ENCODE peak calls at places on chromosomes 11 and 22, in four cellular contexts. W is pancreas, P is mucosa of descending colon, F is ovary. O is an unnamed sample.

GRCh38 chr22:24985824-24986214 is 33.3 kb downstream of the KIAA1671 start:
- DNase-seq in P (no peak), W (no peak), F (peak; percentile 57), O (peak; percentile 73)

GRCh38 chr22:31436132-31436531 is 36.7 kb downstream of the DRG1 start:
- DNase-seq in P (no peak), F (no peak), W (no peak), O (no peak)

GRCh38 chr11:30107899-30108298 is 91.1 kb upstream of the KCNA4 start:
- DNase-seq in F (no peak), P (no peak), W (no peak), O (no peak)

GRCh38 chr22:41175546-41175945 is 29.6 kb upstream of the L3MBTL2 start:
- DNase-seq in W (no peak), F (no peak), P (no peak), O (no peak)

GRCh38 chr11:72013765-72014711 is 15.3 kb downstream of the IL18BP start:
- DNase-seq in F (no peak), P (no peak), W (no peak), O (peak; percentile 66)

GRCh38 chr11:95522871-95523270 is 266.7 kb downstream of the FAM76B start:
- DNase-seq in F (no peak), W (no peak), P (no peak), O (no peak)

GRCh38 chr11:36688892-36689291 is 90.9 kb upstream of the RAG2 start:
- DNase-seq in P (no peak), F (no peak), W (no peak), O (no peak)

GRCh38 chr11:112033902-112034301 is 8.7 kb downstream of the DLAT start:
- DNase-seq in P (no peak), F (no peak), W (no peak), O (no peak)

GRCh38 chr11:66316849-66317251 is at the start of gene CD248:
- DNase-seq in F (peak; percentile 85), W (no peak), P (peak; percentile 58), O (peak; percentile 84)

GRCh38 chr11:19743622-19744021 is 31.0 kb downstream of the NAV2 start:
- DNase-seq in F (no peak), W (no peak), P (no peak), O (no peak)

GRCh38 chr11:74754507-74755255 is 6.0 kb downstream of the RNF169 start:
- DNase-seq in P (no peak), W (no peak), F (no peak), O (no peak)

GRCh38 chr11:27356624-27357222 is 6.3 kb downstream of the CCDC34 start:
- DNase-seq in P (no peak), F (no peak), W (no peak), O (no peak)

GRCh38 chr11:75768112-75768908 is at the start of gene DGAT2:
- DNase-seq in P (peak; percentile 86), F (peak; percentile 70), W (peak; percentile 70), O (peak; percentile 65)

GRCh38 chr11:134841972-134842371 is 429.9 kb upstream of the B3GAT1 start:
- DNase-seq in P (no peak), F (no peak), W (no peak), O (no peak)

GRCh38 chr11:116263770-116264169 is 509.0 kb downstream of the BUD13 start:
- DNase-seq in P (no peak), W (no peak), F (no peak), O (no peak)

GRCh38 chr11:68040121-68040956 is 1.5 kb downstream of the TCIRG1 start:
- DNase-seq in W (peak; percentile 66), P (peak; percentile 78), F (peak; percentile 66), O (peak; percentile 87)

GRCh38 chr11:46718155-46719019 is 626 bp upstream of the F2 start:
- DNase-seq in W (no peak), F (no peak), P (peak; percentile 66), O (no peak)

GRCh38 chr11:106789406-106789805 is 228.9 kb downstream of the GUCY1A2 start:
- DNase-seq in P (no peak), W (no peak), F (no peak), O (no peak)

GRCh38 chr11:14774738-14775137 is 117.3 kb downstream of the CYP2R1 start:
- DNase-seq in P (no peak), F (no peak), W (no peak), O (no peak)

GRCh38 chr11:71485466-71485865 is 32.5 kb downstream of the NADSYN1 start:
- DNase-seq in W (no peak), P (no peak), F (no peak), O (no peak)

GRCh38 chr22:37641251-37641949 is 1.9 kb downstream of the SH3BP1 start:
- DNase-seq in W (no peak), P (peak; percentile 73), F (no peak), O (no peak)

GRCh38 chr11:27209562-27210005 is 153.4 kb downstream of the CCDC34 start:
- DNase-seq in P (no peak), W (peak; percentile 48), F (no peak), O (peak; percentile 77)

GRCh38 chr11:125091247-125091876 is 20.1 kb downstream of the TMEM218 start:
- DNase-seq in F (peak; percentile 66), W (peak; percentile 26), P (no peak), O (no peak)

GRCh38 chr11:73194034-73194507 is 24.0 kb upstream of the P2RY2 start:
- DNase-seq in F (no peak), W (no peak), P (peak; percentile 37), O (no peak)

GRCh38 chr11:123122852-123123251 is 60.9 kb upstream of the HSPA8 start:
- DNase-seq in P (no peak), W (no peak), F (no peak), O (no peak)

GRCh38 chr11:83681944-83682644 is 395.9 kb upstream of the CCDC90B start:
- DNase-seq in P (no peak), W (no peak), F (no peak), O (no peak)

GRCh38 chr11:102831709-102832492 is 11.5 kb downstream of the MMP3 start:
- DNase-seq in F (no peak), P (no peak), W (no peak), O (no peak)

DNA sequence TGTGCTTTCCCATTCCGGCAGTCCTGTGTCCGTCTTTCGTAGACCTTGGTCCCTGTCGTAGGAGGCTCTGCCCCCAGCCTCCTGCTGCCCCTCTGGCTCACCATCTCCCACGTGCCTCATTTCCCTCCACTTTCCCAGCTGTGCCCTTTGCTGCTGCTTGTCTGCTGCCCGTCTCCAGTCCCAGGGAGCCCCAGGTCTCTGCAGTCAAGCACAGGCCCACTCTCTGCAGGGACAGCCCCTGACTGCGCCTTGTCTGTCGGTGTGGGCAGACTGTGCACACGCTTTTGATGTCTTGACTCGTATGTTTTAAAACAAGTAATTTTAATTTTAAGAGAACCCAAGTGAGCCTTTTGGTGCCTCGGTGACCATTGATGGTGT is 12.4 kb downstream of the DGCR8 start:
- DNase-seq in F (no peak), W (no peak), P (peak; percentile 7), O (no peak)
- H3K36me3 ChIP-seq in F (peaks cover 2% of the 10 kb centered on the region), W (peaks cover 57% of the 10 kb centered on the region), P (peaks cover 25% of the 10 kb centered on the region), O (peaks cover 91% of the 10 kb centered on the region)

GRCh38 chr11:64290894-64291745 is at the start of gene KCNK4:
- DNase-seq in F (no peak), P (no peak), W (no peak), O (no peak)

GRCh38 chr11:64294665-64295289 is 3.7 kb downstream of the KCNK4 start:
- DNase-seq in F (no peak), P (no peak), W (no peak), O (no peak)

GRCh38 chr11:64291746-64292457 is 800 bp downstream of the KCNK4 start:
- DNase-seq in P (no peak), F (no peak), W (no peak), O (no peak)

GRCh38 chr11:64290352-64290751 is 750 bp upstream of the KCNK4 start:
- DNase-seq in W (no peak), F (no peak), P (no peak), O (no peak)

DNA sequence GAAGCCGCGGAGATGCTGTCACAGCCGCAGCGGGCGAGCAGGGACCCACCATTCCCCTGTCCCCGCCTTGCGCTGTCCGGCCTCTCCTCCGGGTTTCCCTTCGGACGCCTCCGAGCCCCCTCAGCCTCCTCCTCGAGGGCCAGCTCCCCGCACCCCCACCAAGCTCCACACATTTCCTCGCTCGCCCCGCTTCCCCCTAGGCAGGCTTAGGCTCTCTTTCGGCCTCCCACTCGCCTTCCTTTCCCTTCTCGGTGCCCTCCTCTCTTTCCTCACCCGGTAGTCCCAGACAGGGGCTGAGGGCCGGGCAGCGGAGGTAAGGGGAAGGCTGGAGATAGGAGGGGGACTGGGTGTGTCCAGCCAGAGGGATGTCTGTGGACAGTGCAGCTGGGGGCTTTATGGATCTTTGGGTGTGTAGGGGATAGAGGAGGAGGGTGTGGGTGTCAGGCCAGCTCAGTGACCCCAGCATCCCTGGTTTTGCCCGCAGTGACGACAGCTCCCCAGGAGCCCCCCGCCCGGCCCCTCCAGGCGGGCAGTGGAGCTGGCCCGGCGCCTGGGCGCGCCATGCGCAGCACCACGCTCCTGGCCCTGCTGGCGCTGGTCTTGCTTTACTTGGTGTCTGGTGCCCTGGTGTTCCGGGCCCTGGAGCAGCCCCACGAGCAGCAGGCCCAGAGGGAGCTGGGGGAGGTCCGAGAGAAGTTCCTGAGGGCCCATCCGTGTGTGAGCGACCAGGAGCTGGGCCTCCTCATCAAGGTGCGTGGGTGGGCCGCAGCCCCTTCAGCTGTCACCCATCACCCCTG is 1.6 kb downstream of the KCNK4 start:
- DNase-seq in F (no peak), W (no peak), P (no peak), O (no peak)
- H3K4me3 ChIP-seq in F (no peak overlapping the region), W (peak overlapping the region; percentile 44), P (no peak overlapping the region), O (peak overlapping the region; percentile 40)

GRCh38 chr22:46428171-46428570 is 92.7 kb downstream of the TRMU start:
- DNase-seq in P (no peak), F (no peak), W (no peak), O (no peak)

GRCh38 chr22:46432164-46433068 is 96.9 kb downstream of the TRMU start:
- DNase-seq in P (peak; percentile 48), W (no peak), F (no peak), O (no peak)

GRCh38 chr22:46430961-46431838 is 95.7 kb downstream of the TRMU start:
- DNase-seq in W (no peak), P (peak; percentile 79), F (no peak), O (no peak)

GRCh38 chr22:46428602-46429326 is 93.2 kb downstream of the TRMU start:
- DNase-seq in W (no peak), F (no peak), P (peak; percentile 30), O (no peak)

DNA sequence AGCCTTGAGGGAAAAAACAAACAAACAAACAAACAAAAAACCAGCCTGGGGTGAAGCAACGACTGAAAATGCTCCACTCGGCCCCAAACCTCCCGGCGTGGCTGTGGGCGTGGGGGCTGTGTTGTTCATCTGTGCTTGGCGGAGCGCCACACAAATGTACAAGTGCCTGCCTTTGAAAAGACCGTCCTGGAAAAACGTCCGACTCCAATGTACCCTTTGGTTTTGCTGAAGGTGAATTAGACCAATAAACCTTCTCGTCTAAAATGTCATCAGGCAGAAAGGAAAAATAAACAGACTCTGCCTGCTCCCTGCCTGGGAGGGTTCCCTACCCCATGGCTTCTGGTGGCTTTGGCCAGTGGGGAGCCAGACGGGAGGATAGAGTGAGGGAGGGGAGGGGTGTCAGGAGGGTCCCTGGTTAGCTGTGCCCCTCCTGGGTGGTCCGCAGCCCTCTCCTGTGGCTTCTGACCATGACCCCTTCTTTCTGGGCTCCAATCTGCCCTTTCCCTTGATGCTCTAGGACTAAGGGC is 93.9 kb downstream of the TRMU start:
- DNase-seq in F (no peak), W (no peak), P (no peak), O (no peak)
- H3K36me3 ChIP-seq in F (no peaks in the 10 kb centered on the region), W (no peaks in the 10 kb centered on the region), P (no peaks in the 10 kb centered on the region), O (no peaks in the 10 kb centered on the region)

GRCh38 chr11:84923489-84923888 is 703.7 kb downstream of the DLG2 start:
- DNase-seq in P (no peak), W (no peak), F (no peak), O (no peak)
- H3K4me3 ChIP-seq in P (no peak overlapping the region), W (no peak overlapping the region), F (no peak overlapping the region), O (peak overlapping the region; percentile 47)